ENCODE peak calls at places on chromosome 1, in six cellular contexts. X, V, Z, O, R and F are unnamed samples. For H3K9me3, the result is how much of the 10 kb centered on the place peaks cover.

GRCh38 chr1:8356256-8357209 is 38.6 kb downstream of the SLC45A1 start:
- DNase-seq in X (no peak), V (no peak), Z (no peak), O (no peak), R (no peak), F (no peak)

GRCh38 chr1:198187973-198188588 is 31.3 kb downstream of the NEK7 start:
- DNase-seq in X (no peak), V (no peak), Z (no peak), O (no peak), R (no peak), F (no peak)

GRCh38 chr1:207751790-207752455 is at the start of gene CD46:
- DNase-seq in X (peak), V (peak), Z (peak), O (peak), R (peak), F (peak)

GRCh38 chr1:174013864-174014418 is 8.2 kb downstream of the RC3H1 start:
- DNase-seq in X (no peak), V (no peak), Z (no peak), O (no peak), R (no peak), F (no peak)

GRCh38 chr1:116769050-116769449 is 14.8 kb downstream of the CD2 start:
- DNase-seq in X (no peak), V (no peak), Z (no peak), O (no peak), R (no peak), F (no peak)

GRCh38 chr1:109944541-109944940 is 33.9 kb downstream of the CSF1 start:
- DNase-seq in X (no peak), V (no peak), Z (no peak), O (no peak), R (no peak), F (no peak)

GRCh38 chr1:204751883-204752687 is 66.5 kb upstream of the LRRN2 start:
- DNase-seq in X (peak), V (no peak), Z (peak), O (no peak), R (peak), F (no peak)

GRCh38 chr1:224521904-224522734 is 87.5 kb upstream of the WDR26 start:
- DNase-seq in X (no peak), V (no peak), Z (no peak), O (no peak), R (no peak), F (no peak)

GRCh38 chr1:74465193-74465681 is 47.2 kb downstream of the LRRC53 start:
- DNase-seq in X (no peak), V (no peak), Z (no peak), O (no peak), R (no peak), F (no peak)

GRCh38 chr1:167849656-167850055 is 64.3 kb downstream of the ADCY10 start:
- DNase-seq in X (no peak), V (no peak), Z (no peak), O (no peak), R (no peak), F (no peak)
- TF ChIP-seq CTCF in X (no peak), V (no peak), Z (no peak), O (no peak), R (no peak), F (no peak)

GRCh38 chr1:18948048-18948912 is 8.2 kb downstream of the IFFO2 start:
- DNase-seq in X (no peak), V (no peak), Z (no peak), O (no peak), R (no peak), F (no peak)
- H3K27ac ChIP-seq in X (peak), V (peak), Z (peak), O (peak), R (peak), F (peak)

GRCh38 chr1:248736992-248737391 is 18.6 kb downstream of the LYPD8 start:
- DNase-seq in X (no peak), V (no peak), Z (no peak), O (no peak), R (no peak), F (no peak)
- H3K9me3 ChIP-seq in X (under half), V (under half), Z (under half), O (under half), R (under half), F (under half)

GRCh38 chr1:101843160-101843559 is 153.6 kb downstream of the OLFM3 start:
- DNase-seq in X (no peak), V (no peak), Z (no peak), O (no peak), R (no peak), F (no peak)
- TF ChIP-seq CTCF in X (no peak), V (no peak), Z (no peak), O (no peak), R (no peak), F (no peak)